ENCODE peak calls at places on chromosome 5, in eight cellular contexts. One of them, this sample, is unnamed.

GRCh38 chr5:128674837-128675446 is 136.9 kb upstream of the FBN2 start:
- DNase-seq in stimulated activated CD4-positive, alpha-beta T cell treated with anti-CD3 and anti-CD28 coated beads, Interleukin-4, amount 100 ng/mL, for 24 hours: peak
- DNase-seq in IMR-90: peak
- DNase-seq in GM12865: peak
- DNase-seq in LHCN-M2: peak
- DNase-seq in heart left ventricle: no peak
- DNase-seq in dorsolateral prefrontal cortex: no peak
- DNase-seq in mucosa of descending colon: peak
- DNase-seq in this sample: peak

GRCh38 chr5:83227611-83228010 is 150.3 kb downstream of the XRCC4 start:
- DNase-seq in stimulated activated CD4-positive, alpha-beta T cell treated with anti-CD3 and anti-CD28 coated beads, Interleukin-4, amount 100 ng/mL, for 24 hours: no peak
- DNase-seq in IMR-90: peak
- DNase-seq in GM12865: no peak
- DNase-seq in LHCN-M2: no peak
- DNase-seq in heart left ventricle: no peak
- DNase-seq in dorsolateral prefrontal cortex: no peak
- DNase-seq in mucosa of descending colon: no peak
- DNase-seq in this sample: no peak

GRCh38 chr5:124040799-124041198 is 528.8 kb downstream of the CSNK1G3 start:
- DNase-seq in stimulated activated CD4-positive, alpha-beta T cell treated with anti-CD3 and anti-CD28 coated beads, Interleukin-4, amount 100 ng/mL, for 24 hours: no peak
- DNase-seq in IMR-90: peak
- DNase-seq in GM12865: no peak
- DNase-seq in LHCN-M2: peak
- DNase-seq in heart left ventricle: no peak
- DNase-seq in dorsolateral prefrontal cortex: no peak
- DNase-seq in mucosa of descending colon: no peak
- DNase-seq in this sample: no peak

GRCh38 chr5:108681079-108681921 is 66.4 kb upstream of the FER start:
- DNase-seq in stimulated activated CD4-positive, alpha-beta T cell treated with anti-CD3 and anti-CD28 coated beads, Interleukin-4, amount 100 ng/mL, for 24 hours: peak
- DNase-seq in IMR-90: peak
- DNase-seq in GM12865: peak
- DNase-seq in LHCN-M2: peak
- DNase-seq in heart left ventricle: no peak
- DNase-seq in dorsolateral prefrontal cortex: no peak
- DNase-seq in mucosa of descending colon: no peak
- DNase-seq in this sample: peak

GRCh38 chr5:31404325-31404724 is 127.6 kb downstream of the DROSHA start:
- DNase-seq in stimulated activated CD4-positive, alpha-beta T cell treated with anti-CD3 and anti-CD28 coated beads, Interleukin-4, amount 100 ng/mL, for 24 hours: no peak
- DNase-seq in IMR-90: no peak
- DNase-seq in GM12865: no peak
- DNase-seq in LHCN-M2: no peak
- DNase-seq in heart left ventricle: no peak
- DNase-seq in dorsolateral prefrontal cortex: no peak
- DNase-seq in mucosa of descending colon: no peak
- DNase-seq in this sample: no peak

GRCh38 chr5:63743096-63743798 is 219.0 kb downstream of the HTR1A start:
- DNase-seq in stimulated activated CD4-positive, alpha-beta T cell treated with anti-CD3 and anti-CD28 coated beads, Interleukin-4, amount 100 ng/mL, for 24 hours: no peak
- DNase-seq in IMR-90: no peak
- DNase-seq in GM12865: no peak
- DNase-seq in LHCN-M2: no peak
- DNase-seq in heart left ventricle: no peak
- DNase-seq in dorsolateral prefrontal cortex: no peak
- DNase-seq in mucosa of descending colon: no peak
- DNase-seq in this sample: no peak

GRCh38 chr5:5473224-5473623 is 50.7 kb downstream of the ICE1 start:
- DNase-seq in stimulated activated CD4-positive, alpha-beta T cell treated with anti-CD3 and anti-CD28 coated beads, Interleukin-4, amount 100 ng/mL, for 24 hours: no peak
- DNase-seq in IMR-90: peak
- DNase-seq in GM12865: no peak
- DNase-seq in LHCN-M2: peak
- DNase-seq in heart left ventricle: no peak
- DNase-seq in dorsolateral prefrontal cortex: no peak
- DNase-seq in mucosa of descending colon: no peak
- DNase-seq in this sample: no peak

GRCh38 chr5:1505506-1506241 is 18.1 kb downstream of the LPCAT1 start:
- DNase-seq in stimulated activated CD4-positive, alpha-beta T cell treated with anti-CD3 and anti-CD28 coated beads, Interleukin-4, amount 100 ng/mL, for 24 hours: no peak
- DNase-seq in IMR-90: no peak
- DNase-seq in GM12865: no peak
- DNase-seq in LHCN-M2: no peak
- DNase-seq in heart left ventricle: no peak
- DNase-seq in dorsolateral prefrontal cortex: no peak
- DNase-seq in mucosa of descending colon: no peak
- DNase-seq in this sample: no peak

GRCh38 chr5:150481708-150481965 is 26.3 kb upstream of the NDST1 start:
- DNase-seq in stimulated activated CD4-positive, alpha-beta T cell treated with anti-CD3 and anti-CD28 coated beads, Interleukin-4, amount 100 ng/mL, for 24 hours: no peak
- DNase-seq in IMR-90: no peak
- DNase-seq in GM12865: no peak
- DNase-seq in LHCN-M2: no peak
- DNase-seq in heart left ventricle: no peak
- DNase-seq in dorsolateral prefrontal cortex: no peak
- DNase-seq in mucosa of descending colon: no peak
- DNase-seq in this sample: no peak

GRCh38 chr5:73205309-73205708 is 32.3 kb downstream of the TMEM174 start:
- DNase-seq in stimulated activated CD4-positive, alpha-beta T cell treated with anti-CD3 and anti-CD28 coated beads, Interleukin-4, amount 100 ng/mL, for 24 hours: no peak
- DNase-seq in IMR-90: no peak
- DNase-seq in GM12865: no peak
- DNase-seq in LHCN-M2: no peak
- DNase-seq in heart left ventricle: no peak
- DNase-seq in dorsolateral prefrontal cortex: no peak
- DNase-seq in mucosa of descending colon: peak
- DNase-seq in this sample: no peak

GRCh38 chr5:96463106-96463505 is 30.1 kb upstream of the PCSK1 start:
- DNase-seq in stimulated activated CD4-positive, alpha-beta T cell treated with anti-CD3 and anti-CD28 coated beads, Interleukin-4, amount 100 ng/mL, for 24 hours: no peak
- DNase-seq in IMR-90: no peak
- DNase-seq in GM12865: no peak
- DNase-seq in LHCN-M2: peak
- DNase-seq in heart left ventricle: no peak
- DNase-seq in dorsolateral prefrontal cortex: no peak
- DNase-seq in mucosa of descending colon: no peak
- DNase-seq in this sample: no peak

GRCh38 chr5:68141494-68141893 is 74.1 kb upstream of the PIK3R1 start:
- DNase-seq in stimulated activated CD4-positive, alpha-beta T cell treated with anti-CD3 and anti-CD28 coated beads, Interleukin-4, amount 100 ng/mL, for 24 hours: no peak
- DNase-seq in IMR-90: peak
- DNase-seq in GM12865: peak
- DNase-seq in LHCN-M2: peak
- DNase-seq in heart left ventricle: no peak
- DNase-seq in dorsolateral prefrontal cortex: no peak
- DNase-seq in mucosa of descending colon: no peak
- DNase-seq in this sample: no peak

GRCh38 chr5:141681695-141682641 is at the start of gene ARAP3:
- DNase-seq in stimulated activated CD4-positive, alpha-beta T cell treated with anti-CD3 and anti-CD28 coated beads, Interleukin-4, amount 100 ng/mL, for 24 hours: peak
- DNase-seq in IMR-90: peak
- DNase-seq in GM12865: no peak
- DNase-seq in LHCN-M2: peak
- DNase-seq in heart left ventricle: peak
- DNase-seq in dorsolateral prefrontal cortex: no peak
- DNase-seq in mucosa of descending colon: peak
- DNase-seq in this sample: peak

GRCh38 chr5:62742214-62742613 is 163.6 kb downstream of the LRRC70 start:
- DNase-seq in stimulated activated CD4-positive, alpha-beta T cell treated with anti-CD3 and anti-CD28 coated beads, Interleukin-4, amount 100 ng/mL, for 24 hours: no peak
- DNase-seq in IMR-90: no peak
- DNase-seq in GM12865: no peak
- DNase-seq in LHCN-M2: no peak
- DNase-seq in heart left ventricle: no peak
- DNase-seq in dorsolateral prefrontal cortex: no peak
- DNase-seq in mucosa of descending colon: no peak
- DNase-seq in this sample: no peak

GRCh38 chr5:9604416-9604815 is 25.7 kb downstream of the TAS2R1 start:
- DNase-seq in stimulated activated CD4-positive, alpha-beta T cell treated with anti-CD3 and anti-CD28 coated beads, Interleukin-4, amount 100 ng/mL, for 24 hours: no peak
- DNase-seq in IMR-90: peak
- DNase-seq in GM12865: no peak
- DNase-seq in LHCN-M2: peak
- DNase-seq in heart left ventricle: no peak
- DNase-seq in dorsolateral prefrontal cortex: no peak
- DNase-seq in mucosa of descending colon: no peak
- DNase-seq in this sample: no peak

GRCh38 chr5:173623296-173623771 is 6.9 kb upstream of the BOD1 start:
- DNase-seq in stimulated activated CD4-positive, alpha-beta T cell treated with anti-CD3 and anti-CD28 coated beads, Interleukin-4, amount 100 ng/mL, for 24 hours: no peak
- DNase-seq in IMR-90: no peak
- DNase-seq in GM12865: no peak
- DNase-seq in LHCN-M2: no peak
- DNase-seq in heart left ventricle: no peak
- DNase-seq in dorsolateral prefrontal cortex: no peak
- DNase-seq in mucosa of descending colon: peak
- DNase-seq in this sample: no peak

GRCh38 chr5:131628990-131629389 is 6.0 kb downstream of the RAPGEF6 start:
- DNase-seq in stimulated activated CD4-positive, alpha-beta T cell treated with anti-CD3 and anti-CD28 coated beads, Interleukin-4, amount 100 ng/mL, for 24 hours: no peak
- DNase-seq in IMR-90: peak
- DNase-seq in GM12865: no peak
- DNase-seq in LHCN-M2: peak
- DNase-seq in heart left ventricle: no peak
- DNase-seq in dorsolateral prefrontal cortex: no peak
- DNase-seq in mucosa of descending colon: no peak
- DNase-seq in this sample: no peak

GRCh38 chr5:113050606-113051391 is 74.2 kb downstream of the DCP2 start:
- DNase-seq in stimulated activated CD4-positive, alpha-beta T cell treated with anti-CD3 and anti-CD28 coated beads, Interleukin-4, amount 100 ng/mL, for 24 hours: peak
- DNase-seq in IMR-90: peak
- DNase-seq in GM12865: no peak
- DNase-seq in LHCN-M2: peak
- DNase-seq in heart left ventricle: peak
- DNase-seq in dorsolateral prefrontal cortex: no peak
- DNase-seq in mucosa of descending colon: no peak
- DNase-seq in this sample: peak

GRCh38 chr5:140344683-140345423 is 1.6 kb downstream of the HBEGF start:
- DNase-seq in stimulated activated CD4-positive, alpha-beta T cell treated with anti-CD3 and anti-CD28 coated beads, Interleukin-4, amount 100 ng/mL, for 24 hours: peak
- DNase-seq in IMR-90: peak
- DNase-seq in GM12865: no peak
- DNase-seq in LHCN-M2: no peak
- DNase-seq in heart left ventricle: no peak
- DNase-seq in dorsolateral prefrontal cortex: no peak
- DNase-seq in mucosa of descending colon: no peak
- DNase-seq in this sample: peak

This sample was measured in activated CD4-positive, alpha-beta memory T cell treated with anti-CD3 and anti-CD28 coated beads, Interleukin-2, amount 10 ng/mL, durations not matched to agents 7 days and 5 days.